ENCODE peak calls at places on chromosomes 4 and X, in six cellular contexts. L is CD4-positive, CD25-positive, alpha-beta regulatory T cell; J is activated T-cell treated with anti-CD3 and anti-CD28 coated beads, Interleukin-2, amount 50 U/mL, for 4 hours; E is activated CD8-positive, alpha-beta T cell treated with anti-CD3 and anti-CD28 coated beads for 36 hours; F is naive thymus-derived CD4-positive, alpha-beta T cell; O is GM23338. Z is an unnamed sample.

GRCh38 chr4:12787261-12787660 is 696.9 kb downstream of the RAB28 start:
- ATAC-seq in L (no peak), J (no peak), E (no peak), F (no peak), O (no peak), Z (no peak)

GRCh38 chr4:74793757-74794340 is 474 bp downstream of the BTC start:
- ATAC-seq in L (no peak), J (no peak), E (peak), F (peak), O (peak), Z (peak)

GRCh38 chrX:50707955-50708694 is 105.9 kb downstream of the SHROOM4 start:
- ATAC-seq in L (no peak), J (no peak), E (no peak), F (no peak), O (no peak), Z (no peak)

GRCh38 chr4:44988011-44988410 is 261.7 kb upstream of the GNPDA2 start:
- ATAC-seq in L (no peak), J (no peak), E (no peak), F (no peak), O (no peak), Z (no peak)

GRCh38 chr4:147638942-147639341 is 21.7 kb downstream of the TMEM184C start:
- ATAC-seq in L (no peak), J (peak), E (peak), F (no peak), O (peak), Z (peak)

GRCh38 chr4:108454227-108454626 is 166.1 kb upstream of the RPL34 start:
- ATAC-seq in L (no peak), J (no peak), E (no peak), F (no peak), O (no peak), Z (no peak)

GRCh38 chr4:146585761-146586333 is 52.8 kb upstream of the POU4F2 start:
- ATAC-seq in L (no peak), J (no peak), E (no peak), F (no peak), O (no peak), Z (no peak)

GRCh38 chrX:123871309-123871708 is 11.5 kb downstream of the XIAP start:
- ATAC-seq in L (no peak), J (no peak), E (no peak), F (no peak), O (no peak), Z (no peak)

GRCh38 chr4:1002131-1002630 is 9.0 kb upstream of the SLC26A1 start:
- ATAC-seq in L (peak), J (no peak), E (peak), F (peak), O (peak), Z (no peak)

GRCh38 chr4:88722828-88723227 is 25.2 kb upstream of the NAP1L5 start:
- ATAC-seq in L (no peak), J (no peak), E (no peak), F (no peak), O (no peak), Z (no peak)

GRCh38 chrX:48648299-48648698 is 35.3 kb upstream of the WAS start:
- ATAC-seq in L (peak), J (peak), E (no peak), F (peak), O (peak), Z (peak)

GRCh38 chrX:120790118-120790517 is 85.5 kb downstream of the CT47B1 start:
- ATAC-seq in L (peak), J (peak), E (peak), F (peak), O (peak), Z (peak)

GRCh38 chrX:13890806-13891205 is 73.9 kb upstream of the GPM6B start:
- ATAC-seq in L (no peak), J (no peak), E (no peak), F (no peak), O (no peak), Z (no peak)

GRCh38 chr4:148445071-148445902 is 3.1 kb upstream of the NR3C2 start:
- ATAC-seq in L (peak), J (peak), E (peak), F (peak), O (peak), Z (no peak)

GRCh38 chr4:26062221-26062620 is 148.2 kb downstream of the SMIM20 start:
- ATAC-seq in L (no peak), J (no peak), E (no peak), F (no peak), O (no peak), Z (no peak)

GRCh38 chr4:103493450-103494159 is 226.2 kb downstream of the TACR3 start:
- ATAC-seq in L (no peak), J (no peak), E (no peak), F (no peak), O (no peak), Z (no peak)

GRCh38 chr4:145937990-145938611 is 522 bp downstream of the ZNF827 start:
- ATAC-seq in L (peak), J (peak), E (peak), F (peak), O (peak), Z (peak)

GRCh38 chrX:133859860-133860259 is 125.5 kb downstream of the GPC3 start:
- ATAC-seq in L (no peak), J (no peak), E (no peak), F (no peak), O (no peak), Z (no peak)

GRCh38 chr4:138766332-138766731 is 249.2 kb upstream of the NOCT start:
- ATAC-seq in L (no peak), J (no peak), E (no peak), F (no peak), O (no peak), Z (no peak)

GRCh38 chr4:55670695-55671094 is 34.6 kb upstream of the NMU start:
- ATAC-seq in L (no peak), J (peak), E (no peak), F (no peak), O (no peak), Z (no peak)

GRCh38 chrX:123753656-123754350 is 21.0 kb upstream of the THOC2 start:
- ATAC-seq in L (no peak), J (no peak), E (no peak), F (no peak), O (no peak), Z (no peak)

GRCh38 chrX:9866633-9867032 is 80.4 kb downstream of the SHROOM2 start:
- ATAC-seq in L (no peak), J (no peak), E (no peak), F (no peak), O (no peak), Z (no peak)

GRCh38 chr4:17981063-17981462 is 40.5 kb downstream of the LCORL start:
- ATAC-seq in L (no peak), J (no peak), E (no peak), F (no peak), O (no peak), Z (no peak)

GRCh38 chr4:8002525-8003309 is 63.1 kb upstream of the AFAP1 start:
- ATAC-seq in L (no peak), J (no peak), E (no peak), F (no peak), O (no peak), Z (peak)

GRCh38 chr4:110612631-110613269 is 10.1 kb downstream of the PITX2 start:
- ATAC-seq in L (no peak), J (no peak), E (no peak), F (no peak), O (no peak), Z (no peak)

GRCh38 chrX:21781525-21781924 is 23.6 kb upstream of the SMPX start:
- ATAC-seq in L (no peak), J (no peak), E (peak), F (no peak), O (no peak), Z (no peak)

GRCh38 chrX:130211415-130212186 is 39.8 kb downstream of the RAB33A start:
- ATAC-seq in L (no peak), J (peak), E (peak), F (no peak), O (no peak), Z (no peak)

GRCh38 chr4:143286733-143287570 is 49.7 kb upstream of the GAB1 start:
- ATAC-seq in L (no peak), J (no peak), E (no peak), F (no peak), O (no peak), Z (peak)

GRCh38 chr4:37599092-37599800 is 86.9 kb downstream of the RELL1 start:
- ATAC-seq in L (no peak), J (no peak), E (no peak), F (no peak), O (peak), Z (no peak)

GRCh38 chr4:142168181-142168580 is 531.8 kb downstream of the IL15 start:
- ATAC-seq in L (no peak), J (no peak), E (no peak), F (no peak), O (no peak), Z (peak)

GRCh38 chrX:40950546-40950945 is 134.7 kb upstream of the USP9X start:
- ATAC-seq in L (no peak), J (no peak), E (no peak), F (no peak), O (peak), Z (no peak)

GRCh38 chrX:15500497-15500966 is at the start of gene BMX:
- ATAC-seq in L (no peak), J (no peak), E (no peak), F (no peak), O (no peak), Z (no peak)

GRCh38 chrX:134000260-134001245 is 15.2 kb upstream of the GPC3 start:
- ATAC-seq in L (no peak), J (no peak), E (no peak), F (no peak), O (peak), Z (no peak)

GRCh38 chr4:15020502-15021286 is 18.4 kb downstream of the CPEB2 start:
- ATAC-seq in L (no peak), J (no peak), E (no peak), F (no peak), O (no peak), Z (peak)

GRCh38 chr4:140252144-140252741 is 98.3 kb upstream of the MAML3 start:
- ATAC-seq in L (peak), J (no peak), E (no peak), F (no peak), O (peak), Z (peak)

GRCh38 chrX:100363926-100364325 is 46.1 kb downstream of the PCDH19 start:
- ATAC-seq in L (no peak), J (no peak), E (no peak), F (no peak), O (no peak), Z (no peak)

GRCh38 chrX:42821803-42822443 is 44.0 kb upstream of the PPP1R2C start:
- ATAC-seq in L (no peak), J (no peak), E (no peak), F (no peak), O (no peak), Z (no peak)

GRCh38 chrX:71096702-71097032 is 1.0 kb downstream of the FOXO4 start:
- ATAC-seq in L (no peak), J (no peak), E (no peak), F (no peak), O (no peak), Z (peak)

Z was measured in SK-N-SH treated with all-trans-retinoic acid at 6 μM for 48 hours.